ENCODE peak calls at places on chromosomes 5 and 9, in four cellular contexts. H is GM12878, T is K562, V is H1. E is an unnamed sample.

GRCh38 chr5:110288766-110289165 is 437.7 kb downstream of the TMEM232 start:
- DNase-seq in H (no peak), T (no peak), V (no peak), E (no peak)

GRCh38 chr9:97315550-97315949 is 8.1 kb downstream of the CCDC180 start:
- DNase-seq in H (no peak), T (peak), V (no peak), E (no peak)

GRCh38 chr5:54620583-54620933 is 103.0 kb downstream of the SNX18 start:
- DNase-seq in H (no peak), T (no peak), V (no peak), E (no peak)

GRCh38 chr9:80134487-80134886 is 562.7 kb downstream of the TLE4 start:
- DNase-seq in H (peak), T (no peak), V (no peak), E (no peak)

GRCh38 chr5:60196382-60197113 is 303.0 kb upstream of the PDE4D start:
- DNase-seq in H (no peak), T (no peak), V (no peak), E (no peak)

GRCh38 chr5:134846641-134846960 is 833 bp downstream of the C5orf24 start:
- DNase-seq in H (no peak), T (peak), V (no peak), E (peak)

GRCh38 chr9:136342191-136343120 is 15.1 kb downstream of the GPSM1 start:
- DNase-seq in H (peak), T (peak), V (peak), E (no peak)

GRCh38 chr5:66769839-66770617 is 173.8 kb downstream of the MAST4 start:
- DNase-seq in H (no peak), T (peak), V (peak), E (peak)

GRCh38 chr9:138074516-138074915 is 196.9 kb downstream of the CACNA1B start:
- DNase-seq in H (no peak), T (no peak), V (no peak), E (no peak)

GRCh38 chr5:67338416-67338815 is 141.8 kb upstream of the CD180 start:
- DNase-seq in H (no peak), T (no peak), V (no peak), E (no peak)

GRCh38 chr5:56900858-56901578 is 8.4 kb upstream of the SETD9 start:
- DNase-seq in H (no peak), T (peak), V (no peak), E (peak)

GRCh38 chr9:37371565-37372464 is 50.7 kb upstream of the GRHPR start:
- DNase-seq in H (peak), T (peak), V (no peak), E (no peak)

GRCh38 chr9:97521576-97522333 is 20.3 kb downstream of the TMOD1 start:
- DNase-seq in H (no peak), T (no peak), V (no peak), E (no peak)

GRCh38 chr5:171462136-171462927 is 42.9 kb downstream of the FGF18 start:
- DNase-seq in H (no peak), T (no peak), V (peak), E (no peak)

GRCh38 chr5:956941-957729 is 51.5 kb upstream of the NKD2 start:
- DNase-seq in H (no peak), T (no peak), V (no peak), E (peak)

GRCh38 chr5:127324756-127325155 is 34.2 kb downstream of the MEGF10 start:
- DNase-seq in H (no peak), T (no peak), V (no peak), E (no peak)

GRCh38 chr9:35690447-35691324 is 961 bp upstream of the TPM2 start:
- DNase-seq in H (no peak), T (peak), V (no peak), E (no peak)

GRCh38 chr9:36781532-36781931 is 208.8 kb downstream of the MELK start:
- DNase-seq in H (no peak), T (no peak), V (no peak), E (peak)

GRCh38 chr9:93658184-93658925 is 82.0 kb downstream of the PHF2 start:
- DNase-seq in H (no peak), T (no peak), V (no peak), E (no peak)

GRCh38 chr5:78294250-78295034 is at the start of gene AP3B1:
- DNase-seq in H (peak), T (peak), V (peak), E (peak)

GRCh38 chr9:35728041-35728971 is 3.7 kb downstream of the TLN1 start:
- DNase-seq in H (no peak), T (peak), V (no peak), E (peak)

GRCh38 chr5:51272957-51273356 is 110.3 kb upstream of the ISL1 start:
- DNase-seq in H (no peak), T (no peak), V (no peak), E (no peak)

GRCh38 chr5:136374638-136375037 is 9.3 kb upstream of the TRPC7 start:
- DNase-seq in H (no peak), T (no peak), V (no peak), E (no peak)

GRCh38 chr5:56128166-56128565 is 105.0 kb downstream of the ANKRD55 start:
- DNase-seq in H (no peak), T (no peak), V (no peak), E (no peak)

GRCh38 chr5:180463916-180464602 is 30.1 kb upstream of the CNOT6 start:
- DNase-seq in H (no peak), T (no peak), V (no peak), E (no peak)

GRCh38 chr9:124398191-124398590 is 17.1 kb downstream of the PSMB7 start:
- DNase-seq in H (no peak), T (no peak), V (no peak), E (no peak)

GRCh38 chr5:82821978-82822927 is 254.9 kb downstream of the TMEM167A start:
- DNase-seq in H (no peak), T (no peak), V (no peak), E (no peak)

GRCh38 chr9:92378825-92379535 is 25.4 kb downstream of the OGN start:
- DNase-seq in H (no peak), T (no peak), V (no peak), E (no peak)
- TF ChIP-seq BRCA1 in H (no peak), T (no peak), V (no peak), E (no peak)

GRCh38 chr9:72365525-72366256 is 683 bp upstream of the ZFAND5 start:
- DNase-seq in H (peak), T (peak), V (no peak), E (peak)
- TF ChIP-seq RAD21 in H (no peak), T (no peak), V (no peak), E (no peak)

GRCh38 chr5:151123897-151124751 is 33.5 kb downstream of the ANXA6 start:
- DNase-seq in H (peak), T (no peak), V (no peak), E (no peak)
- TF ChIP-seq BRCA1 in H (no peak), T (no peak), V (no peak), E (no peak)

GRCh38 chr5:11384441-11385250 is 519.6 kb downstream of the CTNND2 start:
- DNase-seq in H (no peak), T (no peak), V (no peak), E (no peak)
- TF ChIP-seq RAD21 in H (no peak), T (no peak), V (no peak), E (no peak)

GRCh38 chr9:134163374-134164196 is 779 bp downstream of the RNU6ATAC start:
- DNase-seq in H (no peak), T (no peak), V (no peak), E (no peak)

GRCh38 chr9:134167530-134167931 is 3.2 kb upstream of the RNU6ATAC start:
- DNase-seq in H (no peak), T (no peak), V (no peak), E (no peak)

GRCh38 chr9:134166374-134166773 is 2.0 kb upstream of the RNU6ATAC start:
- DNase-seq in H (no peak), T (no peak), V (no peak), E (no peak)

GRCh38 chr9:134164879-134165278 is 515 bp upstream of the RNU6ATAC start:
- DNase-seq in H (no peak), T (no peak), V (no peak), E (no peak)

GRCh38 chr9:134165357-134166315 is 1.3 kb upstream of the RNU6ATAC start:
- DNase-seq in H (no peak), T (peak), V (no peak), E (no peak)
- TF ChIP-seq BRCA1 in H (no peak), T (no peak), V (no peak), E (no peak)

GRCh38 chr9:128529191-128529590 is 23.2 kb upstream of the SPTAN1 start:
- DNase-seq in H (no peak), T (no peak), V (no peak), E (no peak)
- TF ChIP-seq RAD21 in H (no peak), T (no peak), V (no peak), E (no peak)